ENCODE peak calls at places on chromosomes 12 and 14, in five cellular contexts. L is hepatocyte; W is CD8-positive, alpha-beta T cell; R is ovary; A is tibial artery. M is an unnamed sample. For H3K4me1, the result is how much of the 10 kb centered on the place peaks cover.

GRCh38 chr14:56124296-56124695 is 6.1 kb downstream of the PELI2 start:
- DNase-seq in L (no peak), W (no peak), R (no peak), A (no peak), M (no peak)

GRCh38 chr14:75018684-75019083 is 16.0 kb downstream of the EIF2B2 start:
- DNase-seq in L (peak), W (no peak), R (no peak), A (no peak), M (no peak)

GRCh38 chr14:60514378-60515243 is 5.7 kb downstream of the SIX6 start:
- DNase-seq in L (peak), W (no peak), R (no peak), A (peak), M (no peak)

GRCh38 chr14:45810152-45810872 is 557.3 kb upstream of the MIS18BP1 start:
- DNase-seq in L (peak), W (no peak), R (no peak), A (no peak), M (no peak)

GRCh38 chr12:124829708-124830304 is 33.9 kb downstream of the SCARB1 start:
- DNase-seq in L (no peak), W (no peak), R (no peak), A (no peak), M (no peak)

GRCh38 chr14:35133542-35134328 is 11.4 kb downstream of the PRORP start:
- DNase-seq in L (peak), W (no peak), R (no peak), A (no peak), M (no peak)

GRCh38 chr12:109963743-109964429 is 32.3 kb downstream of the GIT2 start:
- DNase-seq in L (peak), W (no peak), R (peak), A (peak), M (no peak)

GRCh38 chr12:25853696-25854095 is 104.8 kb upstream of the RASSF8 start:
- DNase-seq in L (no peak), W (no peak), R (no peak), A (no peak), M (no peak)

GRCh38 chr12:52181757-52182156 is 10.1 kb downstream of the KRT80 start:
- DNase-seq in L (peak), W (no peak), R (no peak), A (no peak), M (no peak)

GRCh38 chr12:27732281-27732680 is 21.6 kb downstream of the MRPS35 start:
- DNase-seq in L (peak), W (no peak), R (no peak), A (no peak), M (no peak)

GRCh38 chr14:64614214-64614613 is 64.5 kb downstream of the PPP1R36 start:
- DNase-seq in L (no peak), W (no peak), R (no peak), A (no peak), M (no peak)

GRCh38 chr14:68626386-68626785 is 166.5 kb downstream of the ZFP36L1 start:
- DNase-seq in L (no peak), W (no peak), R (no peak), A (peak), M (no peak)

GRCh38 chr12:40138526-40138925 is 32.6 kb upstream of the SLC2A13 start:
- DNase-seq in L (no peak), W (no peak), R (no peak), A (no peak), M (no peak)

GRCh38 chr12:43722621-43723020 is 36.0 kb downstream of the PUS7L start:
- DNase-seq in L (no peak), W (no peak), R (no peak), A (no peak), M (no peak)

GRCh38 chr14:71416392-71416791 is 509.1 kb downstream of the PCNX1 start:
- DNase-seq in L (no peak), W (no peak), R (no peak), A (no peak), M (no peak)

GRCh38 chr12:70365648-70366518 is at the start of gene KCNMB4:
- DNase-seq in L (peak), W (peak), R (peak), A (peak), M (peak)

GRCh38 chr12:52608826-52609630 is 7.8 kb upstream of the KRT72 start:
- DNase-seq in L (no peak), W (peak), R (no peak), A (no peak), M (no peak)

GRCh38 chr12:122097641-122098364 is 19.2 kb downstream of the MLXIP start:
- DNase-seq in L (peak), W (no peak), R (peak), A (no peak), M (peak)

GRCh38 chr12:46459881-46460545 is 87.4 kb upstream of the SLC38A2 start:
- DNase-seq in L (no peak), W (no peak), R (no peak), A (peak), M (no peak)

GRCh38 chr14:66380143-66380542 is 106.0 kb upstream of the CCDC196 start:
- DNase-seq in L (no peak), W (no peak), R (peak), A (no peak), M (no peak)

GRCh38 chr12:118345355-118345754 is 27.4 kb downstream of the TAOK3 start:
- DNase-seq in L (no peak), W (no peak), R (no peak), A (no peak), M (no peak)

GRCh38 chr12:98503593-98504367 is 11.6 kb upstream of the TMPO start:
- DNase-seq in L (peak), W (peak), R (peak), A (peak), M (peak)

GRCh38 chr12:2795291-2796186 is 769 bp downstream of the FKBP4 start:
- DNase-seq in L (peak), W (peak), R (peak), A (peak), M (peak)

GRCh38 chr14:94306047-94306978 is 13.2 kb upstream of the SERPINA10 start:
- DNase-seq in L (no peak), W (no peak), R (no peak), A (no peak), M (no peak)

GRCh38 chr12:54749191-54749818 is 101.1 kb upstream of the DCD start:
- DNase-seq in L (peak), W (peak), R (no peak), A (no peak), M (no peak)

GRCh38 chr12:53860426-53861223 is 78.0 kb upstream of the HOXC13 start:
- DNase-seq in L (no peak), W (no peak), R (no peak), A (no peak), M (no peak)

GRCh38 chr14:77212933-77213656 is 31.5 kb downstream of the TMEM63C start:
- DNase-seq in L (peak), W (peak), R (no peak), A (no peak), M (peak)

GRCh38 chr14:75702606-75703261 is 41.7 kb downstream of the TTLL5 start:
- DNase-seq in L (no peak), W (no peak), R (no peak), A (peak), M (no peak)

GRCh38 chr14:100199240-100199860 is 39.6 kb upstream of the YY1 start:
- DNase-seq in L (no peak), W (no peak), R (no peak), A (no peak), M (no peak)

GRCh38 chr12:7047318-7047717 is 13.2 kb upstream of the C1S start:
- DNase-seq in L (no peak), W (no peak), R (no peak), A (no peak), M (no peak)

DNA sequence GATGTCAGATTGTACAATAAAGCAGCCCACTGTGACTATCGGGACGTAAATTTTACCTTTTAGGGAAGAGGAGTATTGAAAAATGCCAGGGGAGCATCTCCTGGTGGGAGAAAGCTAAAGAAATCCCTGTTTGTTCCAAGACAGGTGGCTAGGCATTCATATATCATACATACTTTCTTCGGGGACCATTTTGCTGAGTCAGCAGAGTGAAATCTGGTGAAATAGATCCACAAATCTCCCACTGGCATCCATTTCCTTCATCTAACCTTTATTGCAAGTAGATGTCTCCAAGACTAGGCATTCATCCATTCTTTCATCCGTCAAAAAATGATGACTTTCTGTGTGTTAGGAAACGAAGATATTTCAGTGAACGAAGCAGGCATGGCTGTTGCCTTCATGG is 107.1 kb downstream of the BMP4 start:
- DNase-seq in L (no peak), W (no peak), R (no peak), A (no peak), M (no peak)
- H3K4me1 ChIP-seq in L (under half), W (under half), R (under half), A (under half), M (under half)

GRCh38 chr12:113231275-113232231 is 10.3 kb downstream of the TPCN1 start:
- DNase-seq in L (peak), W (no peak), R (no peak), A (peak), M (no peak)

GRCh38 chr12:113232232-113232615 is 11.0 kb downstream of the TPCN1 start:
- DNase-seq in L (no peak), W (no peak), R (no peak), A (no peak), M (no peak)

GRCh38 chr12:113233967-113234366 is 12.7 kb downstream of the TPCN1 start:
- DNase-seq in L (no peak), W (no peak), R (no peak), A (no peak), M (no peak)

GRCh38 chr12:113234483-113234882 is 13.2 kb downstream of the TPCN1 start:
- DNase-seq in L (no peak), W (no peak), R (no peak), A (no peak), M (no peak)

GRCh38 chr12:113232787-113233585 is 11.7 kb downstream of the TPCN1 start:
- DNase-seq in L (no peak), W (peak), R (no peak), A (peak), M (no peak)
- TF ChIP-seq CTCF in L (no peak), W (peak), R (no peak), A (no peak), M (no peak)

GRCh38 chr12:123445388-123446344 is 9.2 kb upstream of the RILPL2 start:
- DNase-seq in L (peak), W (no peak), R (peak), A (peak), M (peak)
- H3K4me3 ChIP-seq in L (no peak), W (no peak), R (no peak), A (no peak), M (no peak)

GRCh38 chr12:116125981-116126566 is 151.4 kb downstream of the MED13L start:
- DNase-seq in L (no peak), W (no peak), R (no peak), A (no peak), M (no peak)

GRCh38 chr12:116126610-116127009 is 150.9 kb downstream of the MED13L start:
- DNase-seq in L (no peak), W (no peak), R (no peak), A (no peak), M (no peak)

GRCh38 chr12:116127858-116128257 is 149.6 kb downstream of the MED13L start:
- DNase-seq in L (no peak), W (no peak), R (no peak), A (no peak), M (no peak)

GRCh38 chr12:116130431-116130830 is 147.1 kb downstream of the MED13L start:
- DNase-seq in L (no peak), W (no peak), R (no peak), A (no peak), M (no peak)

GRCh38 chr12:116128779-116129178 is 148.7 kb downstream of the MED13L start:
- DNase-seq in L (no peak), W (no peak), R (no peak), A (no peak), M (no peak)
- H3K4me1 ChIP-seq in L (under half), W (under half), R (under half), A (half or more), M (under half)

GRCh38 chr12:93763746-93764147 is 86.6 kb downstream of the CRADD start:
- DNase-seq in L (no peak), W (no peak), R (no peak), A (no peak), M (no peak)
- TF ChIP-seq CTCF in L (no peak), W (no peak), R (no peak), A (no peak), M (no peak)

M was measured in lung.